ENCODE peak calls at places on chromosomes 16 and 17, in nine cellular contexts. F is lung, H is heart right ventricle, I is mammary epithelial cell, Y is mesendoderm, G is HepG2, S is aorta, Z is dorsolateral prefrontal cortex, A is foreskin keratinocyte. U is an unnamed sample.

GRCh38 chr17:63703556-63704258 is 3.8 kb upstream of the LIMD2 start:
- DNase-seq in F (no peak), H (no peak), I (no peak), Y (no peak), G (no peak), S (no peak), Z (no peak), A (no peak), U (no peak)

GRCh38 chr17:78716814-78717393 is 65.2 kb downstream of the CYTH1 start:
- DNase-seq in F (peak; percentile 60), H (peak; percentile 72), I (peak; percentile 80), Y (no peak), G (no peak), S (peak; percentile 62), Z (peak; percentile 92), A (no peak), U (peak; percentile 81)

GRCh38 chr16:28491080-28491969 is 549 bp downstream of the CLN3 start:
- DNase-seq in F (peak; percentile 46), H (peak; percentile 48), I (peak; percentile 61), Y (peak; percentile 42), G (peak; percentile 49), S (peak; percentile 60), Z (peak; percentile 66), A (no peak), U (no peak)

GRCh38 chr16:22694887-22695382 is 119.0 kb upstream of the HS3ST2 start:
- DNase-seq in F (no peak), H (peak; percentile 44), I (peak; percentile 51), Y (peak; percentile 53), G (no peak), S (no peak), Z (no peak), A (no peak), U (no peak)

GRCh38 chr17:56973520-56973919 is 4.4 kb upstream of the SCPEP1 start:
- DNase-seq in F (peak; percentile 26), H (no peak), I (peak; percentile 82), Y (no peak), G (no peak), S (no peak), Z (no peak), A (peak; percentile 46), U (no peak)

GRCh38 chr16:972316-973002 is 1.7 kb upstream of the LMF1 start:
- DNase-seq in F (no peak), H (no peak), I (peak; percentile 26), Y (no peak), G (peak; percentile 85), S (no peak), Z (peak; percentile 92), A (no peak), U (peak; percentile 71)

GRCh38 chr16:79639576-79640311 is 39.2 kb upstream of the MAF start:
- DNase-seq in F (no peak), H (no peak), I (peak; percentile 46), Y (no peak), G (no peak), S (no peak), Z (no peak), A (peak; percentile 83), U (no peak)

GRCh38 chr17:39739885-39740356 is 2.2 kb downstream of the GRB7 start:
- DNase-seq in F (no peak), H (no peak), I (peak; percentile 64), Y (peak; percentile 81), G (peak; percentile 43), S (no peak), Z (no peak), A (no peak), U (no peak)

GRCh38 chr17:8832711-8833352 is 33.7 kb upstream of the MFSD6L start:
- DNase-seq in F (no peak), H (no peak), I (no peak), Y (peak; percentile 76), G (no peak), S (no peak), Z (no peak), A (no peak), U (no peak)

GRCh38 chr16:55773859-55774549 is 58.9 kb downstream of the CES1 start:
- DNase-seq in F (no peak), H (no peak), I (peak; percentile 63), Y (no peak), G (no peak), S (no peak), Z (no peak), A (no peak), U (no peak)

DNA sequence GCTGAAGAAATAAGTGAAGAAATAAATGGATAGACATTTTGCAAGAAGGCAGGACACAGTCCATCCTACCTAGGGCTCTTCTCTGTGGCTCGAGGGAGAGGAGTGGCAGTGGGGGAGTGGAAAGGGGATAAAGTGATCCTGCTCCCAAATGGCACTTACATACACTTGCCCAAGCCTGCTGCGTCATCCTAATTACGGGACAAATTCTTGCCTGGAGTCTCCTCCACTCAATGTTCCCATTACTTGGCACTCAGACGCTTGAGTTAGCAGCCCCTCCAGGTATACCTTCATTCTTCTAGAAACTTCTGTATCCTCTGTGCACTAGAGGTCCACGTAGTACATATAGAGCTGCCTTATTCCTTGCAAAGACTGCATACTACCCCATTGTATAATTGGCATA is 15.7 kb upstream of the MAP3K14 start:
- DNase-seq in F (no peak), H (no peak), I (no peak), Y (no peak), G (no peak), S (no peak), Z (no peak), A (no peak), U (no peak)
- H3K27ac ChIP-seq in F (peak overlapping the region; percentile 18), H (peak overlapping the region; percentile 34), I (no peak overlapping the region), Y (no peak overlapping the region), G (no peak overlapping the region), S (no peak overlapping the region), Z (no peak overlapping the region), A (no peak overlapping the region), U (no peak overlapping the region)

GRCh38 chr16:27287051-27287811 is 18.7 kb upstream of the NSMCE1 start:
- DNase-seq in F (no peak), H (no peak), I (no peak), Y (peak; percentile 29), G (no peak), S (no peak), Z (no peak), A (no peak), U (no peak)
- H3K27ac ChIP-seq in F (no peak overlapping the region), H (peak overlapping the region; percentile 60), I (peak overlapping the region; percentile 33), Y (no peak overlapping the region), G (no peak overlapping the region), S (peak overlapping the region; percentile 3), Z (peak overlapping the region; percentile 41), A (no peak overlapping the region), U (no peak overlapping the region)

GRCh38 chr17:80825471-80826345 is 165.9 kb upstream of the CHMP6 start:
- DNase-seq in F (no peak), H (no peak), I (no peak), Y (no peak), G (no peak), S (no peak), Z (no peak), A (no peak), U (no peak)
- H3K27ac ChIP-seq in F (no peak overlapping the region), H (no peak overlapping the region), I (no peak overlapping the region), Y (no peak overlapping the region), G (no peak overlapping the region), S (no peak overlapping the region), Z (no peak overlapping the region), A (peak overlapping the region; percentile 95), U (no peak overlapping the region)

GRCh38 chr16:3589001-3589400 is 11.8 kb upstream of the NLRC3 start:
- DNase-seq in F (no peak), H (no peak), I (no peak), Y (no peak), G (no peak), S (no peak), Z (no peak), A (no peak), U (no peak)
- H3K27ac ChIP-seq in F (no peak overlapping the region), H (no peak overlapping the region), I (no peak overlapping the region), Y (no peak overlapping the region), G (no peak overlapping the region), S (no peak overlapping the region), Z (no peak overlapping the region), A (no peak overlapping the region), U (no peak overlapping the region)

GRCh38 chr17:37358830-37359681 is 16.7 kb upstream of the C17orf78 start:
- DNase-seq in F (peak; percentile 94), H (peak; percentile 93), I (peak; percentile 90), Y (peak; percentile 99), G (peak; percentile 94), S (peak; percentile 96), Z (peak; percentile 97), A (peak; percentile 68), U (peak; percentile 83)

GRCh38 chr17:37361543-37361942 is 14.2 kb upstream of the C17orf78 start:
- DNase-seq in F (no peak), H (no peak), I (peak; percentile 97), Y (no peak), G (no peak), S (no peak), Z (no peak), A (peak; percentile 96), U (no peak)

GRCh38 chr17:37358098-37358829 is 17.5 kb upstream of the C17orf78 start:
- DNase-seq in F (peak; percentile 56), H (peak; percentile 44), I (peak; percentile 56), Y (peak; percentile 96), G (peak; percentile 81), S (peak; percentile 66), Z (peak; percentile 65), A (no peak), U (peak; percentile 36)

GRCh38 chr17:37360632-37361031 is 15.2 kb upstream of the C17orf78 start:
- DNase-seq in F (no peak), H (no peak), I (peak; percentile 56), Y (no peak), G (no peak), S (no peak), Z (no peak), A (no peak), U (no peak)

GRCh38 chr17:37359682-37360188 is 16.1 kb upstream of the C17orf78 start:
- DNase-seq in F (peak; percentile 32), H (no peak), I (no peak), Y (peak; percentile 13), G (no peak), S (no peak), Z (no peak), A (peak; percentile 40), U (no peak)
- H3K27ac ChIP-seq in F (peak overlapping the region; percentile 94), H (peak overlapping the region; percentile 91), I (peak overlapping the region; percentile 43), Y (peak overlapping the region; percentile 79), G (peak overlapping the region; percentile 78), S (peak overlapping the region; percentile 93), Z (peak overlapping the region; percentile 93), A (peak overlapping the region; percentile 87), U (peak overlapping the region; percentile 87)